ENCODE peak calls at places on chromosomes 13 and 19, in seven cellular contexts. I is AG04450; G is CD4-positive, alpha-beta T cell; V is ascending aorta; K is GM23338; P is mammary epithelial cell; M is effector memory CD4-positive, alpha-beta T cell. L is an unnamed sample. For H3K27me3, the result is how much of the 10 kb centered on the place peaks cover.

GRCh38 chr19:27776020-27776419 is 1436.9 kb downstream of the UQCRFS1 start:
- DNase-seq in I (no peak), G (no peak), V (no peak), K (peak), P (peak), M (no peak), L (no peak)

GRCh38 chr19:5850743-5851293 is 431 bp downstream of the FUT3 start:
- DNase-seq in I (no peak), G (no peak), V (no peak), K (no peak), P (peak), M (no peak), L (no peak)

GRCh38 chr13:43303040-43303729 is 279.8 kb downstream of the DNAJC15 start:
- DNase-seq in I (no peak), G (no peak), V (no peak), K (peak), P (peak), M (no peak), L (peak)

GRCh38 chr19:41616785-41617621 is 9.9 kb downstream of the CEACAM4 start:
- DNase-seq in I (no peak), G (no peak), V (no peak), K (peak), P (peak), M (no peak), L (no peak)

GRCh38 chr19:43496960-43497359 is 7.6 kb downstream of the PHLDB3 start:
- DNase-seq in I (no peak), G (no peak), V (no peak), K (no peak), P (no peak), M (no peak), L (no peak)

GRCh38 chr13:38308736-38309135 is 40.9 kb upstream of the UFM1 start:
- DNase-seq in I (peak), G (no peak), V (no peak), K (no peak), P (peak), M (no peak), L (no peak)

GRCh38 chr13:90770334-90770733 is 577.2 kb upstream of the MIR17HG start:
- DNase-seq in I (no peak), G (no peak), V (no peak), K (no peak), P (no peak), M (no peak), L (no peak)

GRCh38 chr13:36975172-36975571 is 24.0 kb downstream of the ALG5 start:
- DNase-seq in I (no peak), G (no peak), V (no peak), K (peak), P (no peak), M (no peak), L (no peak)

GRCh38 chr13:93875527-93875926 is 604.0 kb downstream of the DCT start:
- DNase-seq in I (peak), G (no peak), V (no peak), K (no peak), P (peak), M (no peak), L (no peak)

GRCh38 chr19:47418595-47419036 is 711 bp downstream of the MEIS3 start:
- DNase-seq in I (no peak), G (no peak), V (no peak), K (peak), P (no peak), M (no peak), L (no peak)

GRCh38 chr19:47416667-47417033 is 2.7 kb downstream of the MEIS3 start:
- DNase-seq in I (no peak), G (no peak), V (no peak), K (no peak), P (no peak), M (no peak), L (no peak)

GRCh38 chr19:47417746-47418594 is 1.4 kb downstream of the MEIS3 start:
- DNase-seq in I (no peak), G (no peak), V (no peak), K (peak), P (no peak), M (no peak), L (no peak)

GRCh38 chr19:47415953-47416666 is 3.2 kb downstream of the MEIS3 start:
- DNase-seq in I (no peak), G (no peak), V (no peak), K (no peak), P (no peak), M (no peak), L (no peak)

DNA sequence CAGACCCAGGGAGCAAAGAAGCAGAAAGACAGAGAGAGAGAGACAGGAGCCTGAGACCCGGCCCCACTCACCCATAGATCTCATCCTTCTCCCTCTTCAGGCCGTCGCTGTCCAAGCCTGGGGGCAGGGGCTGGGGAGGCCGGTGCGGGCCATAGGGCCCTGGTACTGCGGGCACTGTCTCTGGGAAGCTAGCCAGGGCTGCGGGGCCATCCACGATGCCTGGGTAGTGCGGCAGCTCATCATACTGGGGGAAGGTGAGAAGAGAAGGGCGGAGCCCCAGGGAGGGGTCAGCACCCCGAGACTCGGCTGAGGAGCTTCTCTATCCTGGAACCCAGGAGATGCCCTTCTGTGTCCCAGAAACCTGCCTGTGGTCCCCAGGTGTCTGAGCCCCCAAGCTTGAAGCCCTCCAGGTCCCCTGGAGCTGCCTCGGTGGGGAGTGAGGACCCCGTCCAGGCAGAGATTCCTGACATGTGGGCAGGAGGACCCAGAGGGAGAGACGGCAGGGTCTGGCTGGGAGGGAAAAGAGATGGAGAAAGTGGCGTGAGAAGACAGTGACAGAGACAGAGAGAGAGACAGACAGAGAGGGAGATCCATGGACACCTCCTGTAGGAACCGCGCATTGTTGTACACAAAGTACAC is 2.1 kb downstream of the MEIS3 start:
- DNase-seq in I (no peak), G (no peak), V (no peak), K (no peak), P (no peak), M (no peak), L (no peak)
- H3K27ac ChIP-seq in I (no peak), G (no peak), V (no peak), K (no peak), P (no peak), M (no peak), L (no peak)

GRCh38 chr19:35860436-35860817 is 3.7 kb downstream of the KIRREL2 start:
- DNase-seq in I (no peak), G (no peak), V (no peak), K (peak), P (no peak), M (no peak), L (no peak)
- H3K27me3 ChIP-seq in I (half or more), G (under half), V (under half), K (half or more), P (under half), M (under half), L (half or more)

GRCh38 chr19:54208784-54209057 is 8.1 kb downstream of the RPS9 start:
- DNase-seq in I (no peak), G (no peak), V (no peak), K (peak), P (no peak), M (no peak), L (no peak)
- H3K27ac ChIP-seq in I (peak), G (no peak), V (peak), K (peak), P (no peak), M (no peak), L (peak)

GRCh38 chr19:4606181-4606580 is 33.1 kb upstream of the TNFAIP8L1 start:
- DNase-seq in I (no peak), G (no peak), V (no peak), K (no peak), P (no peak), M (no peak), L (no peak)

GRCh38 chr19:4602173-4602788 is 37.0 kb upstream of the TNFAIP8L1 start:
- DNase-seq in I (no peak), G (no peak), V (no peak), K (no peak), P (no peak), M (no peak), L (no peak)

GRCh38 chr19:4602915-4603314 is 36.4 kb upstream of the TNFAIP8L1 start:
- DNase-seq in I (no peak), G (no peak), V (no peak), K (no peak), P (no peak), M (no peak), L (no peak)

GRCh38 chr19:4606921-4607678 is 32.2 kb upstream of the TNFAIP8L1 start:
- DNase-seq in I (no peak), G (no peak), V (no peak), K (peak), P (no peak), M (no peak), L (peak)

DNA sequence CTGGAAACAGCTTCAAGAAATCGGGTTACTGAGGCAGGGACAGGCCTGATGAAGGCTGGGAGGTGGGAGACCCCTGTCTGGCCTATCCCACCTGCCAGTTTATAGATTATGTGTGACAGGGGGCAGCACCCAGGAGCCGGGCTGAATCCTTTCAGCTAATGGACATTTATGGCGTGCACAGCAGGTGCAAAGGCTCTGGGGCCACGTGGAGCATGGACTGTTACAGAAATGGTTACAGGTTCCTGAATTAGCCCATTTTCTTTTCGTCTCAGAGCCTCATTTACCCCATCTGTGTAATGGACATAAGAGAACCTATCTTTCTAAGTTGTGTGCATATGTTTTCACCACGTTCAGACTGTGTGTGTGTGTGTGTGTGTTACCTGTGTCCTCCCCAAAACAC is 34.4 kb upstream of the TNFAIP8L1 start:
- DNase-seq in I (no peak), G (no peak), V (no peak), K (no peak), P (no peak), M (no peak), L (no peak)
- H3K27me3 ChIP-seq in I (under half), G (under half), V (under half), K (under half), P (under half), M (under half), L (under half)

GRCh38 chr19:485583-486236 is 10.6 kb upstream of the MADCAM1 start:
- DNase-seq in I (no peak), G (no peak), V (no peak), K (no peak), P (peak), M (no peak), L (no peak)
- H3K27ac ChIP-seq in I (peak), G (no peak), V (no peak), K (no peak), P (no peak), M (no peak), L (no peak)

DNA sequence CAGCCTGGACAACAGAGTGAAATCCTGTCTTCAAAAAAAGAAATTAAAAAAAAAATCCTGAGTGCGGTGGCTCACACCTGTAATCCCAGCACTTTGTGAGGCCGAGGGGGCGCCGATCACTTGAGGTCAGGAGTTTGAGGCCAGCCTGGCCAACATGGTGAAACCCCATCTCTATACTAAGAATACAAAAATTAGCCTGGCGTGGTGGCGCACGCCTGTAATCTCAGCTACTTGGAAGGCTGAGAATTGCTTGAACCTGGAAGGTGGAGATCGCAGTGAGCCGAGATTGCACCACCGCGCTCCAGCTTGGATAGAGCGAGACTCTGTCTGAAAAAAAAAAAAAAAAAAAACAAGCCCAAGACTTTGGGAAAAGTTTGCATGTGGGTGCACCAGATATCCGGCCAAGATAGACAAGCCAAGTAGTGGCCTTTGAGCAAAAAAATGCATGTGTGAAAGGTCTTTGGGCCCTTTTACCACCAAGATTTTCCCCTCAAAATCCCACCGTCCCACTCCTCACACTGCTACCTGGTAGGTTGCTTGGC is 5.7 kb downstream of the DNAJB1 start:
- DNase-seq in I (no peak), G (no peak), V (no peak), K (no peak), P (no peak), M (no peak), L (no peak)
- H3K27me3 ChIP-seq in I (under half), G (under half), V (under half), K (under half), P (under half), M (under half), L (under half)

L was measured in heart left ventricle.